ENCODE peak calls at places on chromosomes 3 and 15, in six cellular contexts. T, S, D, U, G and K are unnamed samples.

GRCh38 chr3:113834983-113835382 is 3.6 kb upstream of the GRAMD1C start:
- DNase-seq in T (no peak), S (no peak), D (no peak), U (no peak), G (no peak), K (no peak)

GRCh38 chr3:40875581-40875980 is 323.7 kb upstream of the CTNNB1 start:
- DNase-seq in T (no peak), S (no peak), D (no peak), U (peak; percentile 13), G (no peak), K (no peak)

GRCh38 chr3:127736801-127737539 is 64.2 kb downstream of the ABTB1 start:
- DNase-seq in T (no peak), S (no peak), D (no peak), U (no peak), G (no peak), K (no peak)

GRCh38 chr3:71930056-71930991 is 145.4 kb upstream of the PROK2 start:
- DNase-seq in T (peak; percentile 35), S (no peak), D (no peak), U (peak; percentile 90), G (no peak), K (peak; percentile 38)

GRCh38 chr3:12227833-12228232 is 61.0 kb upstream of the PPARG start:
- DNase-seq in T (no peak), S (no peak), D (no peak), U (no peak), G (no peak), K (peak; percentile 76)

GRCh38 chr3:119257654-119258410 is 17.2 kb upstream of the B4GALT4 start:
- DNase-seq in T (no peak), S (no peak), D (no peak), U (no peak), G (no peak), K (no peak)

GRCh38 chr3:48369685-48370329 is 2.2 kb upstream of the FBXW12 start:
- DNase-seq in T (no peak), S (no peak), D (no peak), U (no peak), G (no peak), K (no peak)

GRCh38 chr15:66997212-66997611 is 68.2 kb upstream of the SMAD3 start:
- DNase-seq in T (no peak), S (no peak), D (peak; percentile 20), U (no peak), G (no peak), K (no peak)

GRCh38 chr3:43286886-43287301 is 554 bp downstream of the SNRK start:
- DNase-seq in T (peak; percentile 33), S (no peak), D (no peak), U (peak; percentile 9), G (no peak), K (no peak)

GRCh38 chr15:48645558-48646330 is at the start of gene FBN1:
- DNase-seq in T (peak; percentile 40), S (peak; percentile 84), D (no peak), U (peak; percentile 51), G (peak; percentile 83), K (peak; percentile 52)

GRCh38 chr3:148625145-148625736 is 72.5 kb upstream of the AGTR1 start:
- DNase-seq in T (no peak), S (no peak), D (no peak), U (no peak), G (no peak), K (no peak)

GRCh38 chr3:191068946-191069813 is 129.9 kb upstream of the OSTN start:
- DNase-seq in T (no peak), S (no peak), D (no peak), U (no peak), G (no peak), K (no peak)

GRCh38 chr3:146067048-146067447 is 93.9 kb downstream of the PLOD2 start:
- DNase-seq in T (no peak), S (no peak), D (peak; percentile 1), U (no peak), G (no peak), K (no peak)

GRCh38 chr3:30461311-30461710 is 145.1 kb upstream of the TGFBR2 start:
- DNase-seq in T (no peak), S (no peak), D (no peak), U (no peak), G (no peak), K (no peak)

GRCh38 chr15:70854669-70854976 is 666 bp upstream of the LARP6 start:
- DNase-seq in T (no peak), S (no peak), D (no peak), U (no peak), G (no peak), K (no peak)

GRCh38 chr3:127768346-127769008 is 53.8 kb downstream of the MGLL start:
- DNase-seq in T (peak; percentile 57), S (peak; percentile 68), D (peak; percentile 95), U (no peak), G (no peak), K (peak; percentile 95)

GRCh38 chr3:103600844-103601243 is 1166.0 kb downstream of the ZPLD1 start:
- DNase-seq in T (no peak), S (no peak), D (no peak), U (no peak), G (no peak), K (no peak)

GRCh38 chr15:33581032-33581431 is 270.3 kb downstream of the RYR3 start:
- DNase-seq in T (no peak), S (no peak), D (peak; percentile 44), U (no peak), G (no peak), K (no peak)

GRCh38 chr15:43911235-43911661 is 84.4 kb downstream of the WDR76 start:
- DNase-seq in T (peak; percentile 26), S (no peak), D (peak; percentile 41), U (no peak), G (peak; percentile 57), K (peak; percentile 75)

GRCh38 chr3:15815696-15816095 is 17.9 kb upstream of the ANKRD28 start:
- DNase-seq in T (peak; percentile 21), S (no peak), D (peak; percentile 42), U (no peak), G (no peak), K (no peak)

GRCh38 chr3:39267631-39268553 is 11.9 kb downstream of the CX3CR1 start:
- DNase-seq in T (no peak), S (no peak), D (no peak), U (no peak), G (no peak), K (no peak)

GRCh38 chr3:43178891-43179366 is 73.0 kb upstream of the POMGNT2 start:
- DNase-seq in T (no peak), S (no peak), D (no peak), U (no peak), G (no peak), K (peak; percentile 95)

GRCh38 chr15:81357178-81357686 is 16.8 kb downstream of the TMC3 start:
- DNase-seq in T (no peak), S (no peak), D (no peak), U (no peak), G (no peak), K (no peak)

GRCh38 chr3:112116777-112117186 is 16.3 kb downstream of the GCSAM start:
- DNase-seq in T (no peak), S (no peak), D (no peak), U (peak; percentile 20), G (no peak), K (no peak)

GRCh38 chr15:73677146-73677607 is 7.0 kb upstream of the CD276 start:
- DNase-seq in T (peak; percentile 36), S (peak; percentile 64), D (no peak), U (peak; percentile 61), G (peak; percentile 81), K (no peak)

GRCh38 chr3:15206662-15207576 is 873 bp downstream of the CAPN7 start:
- DNase-seq in T (peak; percentile 19), S (peak; percentile 75), D (no peak), U (no peak), G (peak; percentile 43), K (peak; percentile 25)

GRCh38 chr15:90869601-90870353 is 1.4 kb downstream of the FURIN start:
- DNase-seq in T (no peak), S (peak; percentile 84), D (peak; percentile 72), U (no peak), G (peak; percentile 85), K (peak; percentile 40)
- H3K4me3 ChIP-seq in T (peak overlapping the region; percentile 4), S (peak overlapping the region; percentile 82), D (no peak overlapping the region), U (no peak overlapping the region), G (peak overlapping the region; percentile 87), K (peak overlapping the region; percentile 83)

DNA sequence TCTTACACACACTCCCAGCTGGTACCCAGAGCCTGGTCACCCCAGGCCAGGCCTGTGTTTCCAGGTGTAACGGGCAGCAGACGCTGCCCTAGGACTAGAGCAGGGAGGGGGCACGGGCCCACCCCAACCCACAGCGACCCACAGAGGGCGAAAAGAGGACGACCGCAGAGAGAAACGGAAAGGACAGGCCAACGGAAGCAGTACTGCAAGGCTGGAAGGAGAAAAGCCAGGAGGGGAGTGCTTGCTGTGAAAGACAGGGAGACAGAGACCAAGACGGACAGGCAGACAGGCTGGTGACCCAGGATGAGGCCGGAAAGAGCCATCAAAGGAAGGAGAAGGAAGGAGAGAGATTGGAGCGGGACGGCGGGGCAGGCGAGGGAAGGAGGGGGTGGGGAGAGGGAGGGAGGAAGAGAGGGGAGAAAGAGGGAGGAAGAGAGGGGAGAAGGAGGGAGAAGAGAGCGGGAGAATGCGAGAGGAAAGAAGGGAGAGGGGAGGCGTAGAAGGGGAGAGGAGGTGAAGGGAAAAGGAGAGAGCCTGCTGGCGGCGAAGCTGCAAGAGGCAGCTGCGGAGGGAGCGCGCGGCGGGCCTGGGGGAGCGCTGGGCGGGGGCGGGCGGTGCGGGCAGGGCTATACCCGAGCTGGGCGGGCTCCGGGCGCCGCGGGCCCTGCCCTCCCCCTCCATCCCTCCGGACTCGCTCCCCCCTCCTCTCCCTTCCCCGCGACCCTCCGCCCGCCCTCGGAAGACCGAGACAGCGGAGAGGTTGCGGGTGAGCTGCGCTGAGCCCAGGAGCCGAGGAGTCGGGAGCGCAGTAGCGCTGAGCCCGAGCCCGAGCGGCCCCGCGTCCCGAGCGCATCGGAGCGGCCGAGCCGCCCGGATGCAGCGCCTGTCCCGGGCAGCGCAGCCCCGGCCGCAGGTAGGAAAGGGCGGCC is at the start of gene SLC6A1:
- DNase-seq in T (no peak), S (peak; percentile 58), D (no peak), U (peak; percentile 78), G (no peak), K (no peak)
- TF ChIP-seq CTCF in T (peak; percentile 9), S (no peak), D (no peak), U (peak; percentile 70), G (no peak), K (no peak)

DNA sequence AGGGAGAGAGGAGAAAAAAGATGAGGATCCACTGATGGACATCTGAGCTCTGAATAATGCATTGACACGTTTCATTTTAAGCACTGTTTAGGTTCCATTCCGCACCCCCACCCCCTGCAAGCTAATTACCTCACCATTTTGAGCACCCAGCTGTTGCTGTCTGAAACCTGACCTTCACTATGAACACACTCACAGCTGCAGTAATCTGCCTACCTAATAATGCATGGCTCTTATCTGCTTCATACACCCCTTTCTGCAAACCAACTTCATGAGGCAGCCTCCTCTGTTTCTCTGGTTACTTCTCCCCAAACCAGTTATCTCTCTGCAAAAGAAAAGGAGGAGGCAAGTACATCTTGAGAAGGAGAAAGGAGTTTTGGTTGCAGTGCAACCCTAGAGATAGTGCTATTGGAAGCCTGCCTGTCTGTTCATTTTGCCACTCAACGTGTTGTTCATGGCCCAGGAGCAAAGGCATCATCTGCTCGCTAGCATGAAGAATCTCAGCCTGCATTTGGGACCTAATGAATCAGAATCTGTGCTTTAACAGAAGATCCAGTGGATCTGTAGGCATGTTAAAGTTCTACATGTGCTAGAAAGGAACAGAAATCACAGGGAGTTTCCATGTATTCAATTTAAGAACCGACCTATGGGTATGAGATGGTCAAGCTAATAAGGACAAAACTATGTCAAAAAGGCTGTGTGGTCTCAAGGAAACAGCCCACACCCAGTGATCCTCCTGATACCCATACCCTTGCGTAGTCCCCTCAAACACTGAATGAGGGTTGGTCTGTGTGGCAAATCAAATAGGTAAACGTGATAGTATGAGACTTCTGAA is 87.2 kb downstream of the MB21D2 start:
- DNase-seq in T (no peak), S (no peak), D (no peak), U (no peak), G (no peak), K (no peak)
- H3K4me3 ChIP-seq in T (no peak overlapping the region), S (no peak overlapping the region), D (no peak overlapping the region), U (no peak overlapping the region), G (no peak overlapping the region), K (no peak overlapping the region)

GRCh38 chr3:196486263-196486662 is 17.3 kb downstream of the RNF168 start:
- DNase-seq in T (no peak), S (no peak), D (no peak), U (no peak), G (no peak), K (no peak)
- TF ChIP-seq CTCF in T (peak; percentile 43), S (peak; percentile 63), D (peak; percentile 36), U (no peak), G (no peak), K (peak; percentile 48)